ENCODE peak calls at places on chromosomes 11 and 22, in four cellular contexts. L is A549, B is esophagus squamous epithelium, R is GM06990. N is an unnamed sample.

GRCh38 chr11:19071255-19071654 is 10.7 kb upstream of the MRGPRX2 start:
- DNase-seq in R (peak; percentile 23), L (peak; percentile 77), B (no peak), N (peak; percentile 38)

GRCh38 chr11:78840190-78840589 is 265.5 kb upstream of the NARS2 start:
- DNase-seq in B (no peak), L (no peak), R (no peak), N (no peak)

GRCh38 chr11:106152013-106152412 is 74.6 kb downstream of the AASDHPPT start:
- DNase-seq in L (no peak), R (no peak), B (no peak), N (no peak)

GRCh38 chr11:73478737-73479347 is 102.6 kb downstream of the RELT start:
- DNase-seq in R (no peak), B (no peak), L (peak; percentile 61), N (no peak)

GRCh38 chr22:26215766-26216165 is 46.5 kb downstream of the SEZ6L start:
- DNase-seq in L (no peak), B (no peak), R (no peak), N (no peak)

GRCh38 chr11:100890779-100891178 is 203.7 kb downstream of the ARHGAP42 start:
- DNase-seq in L (no peak), R (no peak), B (no peak), N (no peak)

GRCh38 chr22:19744350-19745006 is 16.1 kb upstream of the TBX1 start:
- DNase-seq in R (no peak), B (no peak), L (no peak), N (no peak)

GRCh38 chr11:14288189-14288935 is 70.6 kb downstream of the RRAS2 start:
- DNase-seq in R (no peak), B (no peak), L (no peak), N (no peak)

GRCh38 chr11:125410091-125410490 is 86.0 kb downstream of the FEZ1 start:
- DNase-seq in L (no peak), R (no peak), B (no peak), N (no peak)

GRCh38 chr22:35230417-35230816 is 26.9 kb upstream of the HMGXB4 start:
- DNase-seq in B (no peak), R (no peak), L (no peak), N (no peak)

GRCh38 chr11:44162662-44163061 is 67.2 kb downstream of the EXT2 start:
- DNase-seq in B (no peak), R (no peak), L (no peak), N (no peak)

GRCh38 chr11:28903716-28904115 is 795.5 kb downstream of the METTL15 start:
- DNase-seq in L (no peak), R (no peak), B (no peak), N (no peak)

GRCh38 chr11:98940913-98941312 is 79.8 kb upstream of the CNTN5 start:
- DNase-seq in B (no peak), R (no peak), L (no peak), N (no peak)

GRCh38 chr11:5204787-5205186 is 4.3 kb upstream of the OR51V1 start:
- DNase-seq in R (no peak), L (peak; percentile 64), B (no peak), N (peak; percentile 8)

GRCh38 chr11:67616431-67617242 is 9.9 kb downstream of the NDUFV1 start:
- DNase-seq in B (no peak), R (no peak), L (no peak), N (no peak)

GRCh38 chr11:1839204-1839923 is 583 bp downstream of the TNNI2 start:
- DNase-seq in L (no peak), R (no peak), B (no peak), N (no peak)

GRCh38 chr11:121063728-121064127 is 37.3 kb upstream of the TECTA start:
- DNase-seq in L (peak; percentile 0), R (no peak), B (no peak), N (no peak)

GRCh38 chr11:110069158-110069737 is 23.9 kb upstream of the ZC3H12C start:
- DNase-seq in B (no peak), L (no peak), R (no peak), N (no peak)

GRCh38 chr11:19553683-19554333 is 158.8 kb upstream of the NAV2 start:
- DNase-seq in L (peak; percentile 57), B (no peak), R (peak; percentile 50), N (peak; percentile 53)

GRCh38 chr22:26466196-26466595 is 17.4 kb downstream of the HPS4 start:
- DNase-seq in B (no peak), R (no peak), L (no peak), N (no peak)

GRCh38 chr11:96218013-96218412 is 125.0 kb downstream of the MAML2 start:
- DNase-seq in L (no peak), B (no peak), R (no peak), N (no peak)

GRCh38 chr22:48592488-48592887 is 1235.2 kb downstream of the BRD1 start:
- DNase-seq in L (no peak), R (no peak), B (no peak), N (no peak)

GRCh38 chr11:123481647-123482046 is 51.6 kb downstream of the GRAMD1B start:
- DNase-seq in L (no peak), B (no peak), R (peak; percentile 37), N (no peak)

GRCh38 chr11:3837793-3838192 is 3.0 kb downstream of the RHOG start:
- DNase-seq in L (no peak), R (no peak), B (no peak), N (no peak)

GRCh38 chr11:80096736-80097135 is 655.9 kb upstream of the TENM4 start:
- DNase-seq in L (no peak), B (no peak), R (no peak), N (no peak)

GRCh38 chr22:30927806-30928205 is 40.8 kb downstream of the MORC2 start:
- DNase-seq in L (no peak), B (no peak), R (no peak), N (no peak)

GRCh38 chr11:128289048-128289447 is 298.3 kb downstream of the ETS1 start:
- DNase-seq in L (no peak), R (no peak), B (no peak), N (peak; percentile 47)

GRCh38 chr11:77377734-77378133 is 76.2 kb upstream of the GDPD4 start:
- DNase-seq in R (no peak), L (no peak), B (no peak), N (no peak)

DNA sequence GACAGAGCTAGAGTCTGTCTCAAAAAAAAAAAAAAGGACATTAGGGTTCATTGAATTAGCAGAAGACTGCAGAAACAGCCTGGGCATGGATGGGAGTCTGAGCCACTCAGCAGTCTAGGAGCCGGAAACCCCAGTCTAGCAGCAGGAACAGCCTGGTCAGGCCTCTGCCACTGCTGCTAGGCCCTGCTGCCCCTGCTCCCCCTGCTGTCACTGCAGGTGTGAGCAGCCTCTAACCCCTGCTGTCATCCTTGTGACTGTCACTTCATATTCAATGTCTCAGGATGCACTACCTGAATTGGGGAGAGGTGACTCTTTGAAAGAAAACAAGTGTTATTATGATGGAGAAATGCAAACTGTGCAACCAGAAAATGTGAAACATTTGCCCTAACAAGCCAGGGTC is 7.0 kb upstream of the DDX17 start:
- DNase-seq in R (peak; percentile 28), L (no peak), B (no peak), N (no peak)
- TF ChIP-seq CTCF in R (peak; percentile 77), L (no peak), B (peak; percentile 7), N (peak; percentile 59)

GRCh38 chr11:45846974-45847907 is at the start of gene CRY2:
- DNase-seq in B (peak; percentile 97), R (peak; percentile 96), L (peak; percentile 90), N (peak; percentile 90)

GRCh38 chr11:45850446-45850845 is 3.2 kb downstream of the CRY2 start:
- DNase-seq in R (no peak), B (no peak), L (no peak), N (no peak)

GRCh38 chr11:45846174-45846675 is 1.1 kb upstream of the CRY2 start:
- DNase-seq in B (no peak), R (no peak), L (no peak), N (no peak)

GRCh38 chr11:45847908-45848316 is 637 bp downstream of the CRY2 start:
- DNase-seq in L (peak; percentile 56), R (peak; percentile 56), B (no peak), N (no peak)

GRCh38 chr11:45848654-45849081 is 1.4 kb downstream of the CRY2 start:
- DNase-seq in L (no peak), B (no peak), R (no peak), N (no peak)
- H3K4me3 ChIP-seq in L (no peak overlapping the region), B (no peak overlapping the region), R (peak overlapping the region; percentile 95), N (no peak overlapping the region)

GRCh38 chr22:50613291-50613981 is 12.8 kb downstream of the MAPK8IP2 start:
- DNase-seq in L (no peak), R (no peak), B (no peak), N (no peak)
- TF ChIP-seq CTCF in L (no peak), R (no peak), B (no peak), N (no peak)

GRCh38 chr11:33894402-33894754 is 2.5 kb upstream of the LMO2 start:
- DNase-seq in L (no peak), B (no peak), R (no peak), N (no peak)
- H3K4me3 ChIP-seq in L (no peak overlapping the region), B (no peak overlapping the region), R (peak overlapping the region; percentile 64), N (peak overlapping the region; percentile 71)

DNA sequence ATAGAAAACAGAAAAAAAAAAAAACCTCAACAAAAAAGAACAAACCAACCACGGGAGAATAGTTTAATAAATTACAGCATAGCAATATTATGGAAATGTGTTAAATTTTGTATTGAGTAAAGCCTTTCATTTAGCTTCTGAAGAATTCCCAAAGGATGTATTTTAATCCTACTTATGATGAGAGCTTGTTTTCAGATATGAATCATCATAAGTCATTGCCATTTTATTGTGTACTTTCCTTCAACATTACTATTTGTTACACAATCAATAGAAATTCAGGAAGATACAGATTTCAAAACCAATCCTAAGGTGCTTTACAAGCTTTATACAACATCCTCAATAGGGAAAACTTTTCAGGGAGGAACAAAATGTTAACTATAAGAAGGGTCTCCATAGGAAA is 200.6 kb upstream of the CTSC start:
- DNase-seq in L (peak; percentile 29), B (no peak), R (no peak), N (no peak)
- TF ChIP-seq CTCF in L (no peak), B (no peak), R (no peak), N (no peak)

GRCh38 chr11:118918686-118919280 is 6.9 kb downstream of the BCL9L start:
- DNase-seq in R (no peak), B (no peak), L (no peak), N (no peak)
- H3K4me3 ChIP-seq in R (no peak overlapping the region), B (no peak overlapping the region), L (peak overlapping the region; percentile 43), N (no peak overlapping the region)

GRCh38 chr11:69240332-69241074 is 53.5 kb upstream of the MYEOV start:
- DNase-seq in L (no peak), R (no peak), B (no peak), N (no peak)
- TF ChIP-seq CTCF in L (peak; percentile 41), R (peak; percentile 53), B (peak; percentile 26), N (peak; percentile 59)

DNA sequence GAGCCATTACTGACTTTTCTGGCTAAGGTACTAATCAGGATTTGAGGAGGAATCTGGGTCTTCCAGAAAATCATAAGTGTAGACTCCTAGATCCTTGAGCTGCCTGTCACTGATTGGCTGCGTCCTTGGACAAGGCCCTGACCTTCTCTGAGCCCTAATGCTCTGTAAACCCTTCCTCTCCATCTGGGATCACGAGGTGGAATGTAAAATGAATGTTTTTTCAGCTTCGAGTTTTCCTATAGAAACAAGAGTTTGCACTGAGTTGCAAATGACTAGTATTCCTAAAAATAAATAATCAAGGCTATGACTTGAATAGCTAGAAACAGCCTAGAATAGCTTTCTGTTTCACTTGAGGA is 1.1 kb upstream of the DIXDC1 start:
- DNase-seq in L (no peak), B (no peak), R (no peak), N (no peak)
- H3K4me3 ChIP-seq in L (peak overlapping the region; percentile 71), B (no peak overlapping the region), R (no peak overlapping the region), N (no peak overlapping the region)